ENCODE peak calls at places on chromosomes 6 and 20, in eight cellular contexts. Q is GM06990; V is GM23248; T is IMR-90; M is fibroblast of mammary gland; B is CD8-positive, alpha-beta memory T cell; F is A549; J is HFF-Myc. E is an unnamed sample.

GRCh38 chr20:41734506-41734945 is 116.3 kb upstream of the CHD6 start:
- DNase-seq in M (peak; percentile 48), T (peak; percentile 22), F (peak; percentile 54), Q (no peak), J (peak; percentile 38), V (peak; percentile 55), B (no peak), E (no peak)

GRCh38 chr6:37705239-37706051 is 7.8 kb upstream of the MDGA1 start:
- DNase-seq in M (peak; percentile 85), B (peak; percentile 76), Q (peak; percentile 80), T (peak; percentile 73), F (peak; percentile 77), V (peak; percentile 94), J (peak; percentile 37), E (peak; percentile 88)

GRCh38 chr6:158611600-158612041 is 32.9 kb downstream of the DYNLT1 start:
- DNase-seq in Q (no peak), B (no peak), V (no peak), F (no peak), T (no peak), M (no peak), J (no peak), E (no peak)

GRCh38 chr20:50450961-50451752 is 59.0 kb upstream of the PTPN1 start:
- DNase-seq in T (peak; percentile 46), M (peak; percentile 71), J (no peak), B (peak; percentile 39), F (peak; percentile 57), V (peak; percentile 73), Q (peak; percentile 56), E (no peak)

GRCh38 chr20:6783752-6784725 is 16.6 kb downstream of the BMP2 start:
- DNase-seq in J (no peak), M (no peak), F (no peak), T (no peak), V (peak; percentile 56), B (no peak), Q (no peak), E (no peak)

GRCh38 chr20:46558511-46558959 is 8.1 kb upstream of the OCSTAMP start:
- DNase-seq in T (peak; percentile 98), Q (no peak), M (peak; percentile 96), J (peak; percentile 64), V (peak; percentile 92), B (no peak), F (peak; percentile 73), E (no peak)

GRCh38 chr6:96195272-96195671 is 179.5 kb downstream of the FUT9 start:
- DNase-seq in J (no peak), F (no peak), V (no peak), M (no peak), T (no peak), Q (no peak), B (no peak), E (no peak)

GRCh38 chr6:75084872-75085381 is 120.9 kb downstream of the COL12A1 start:
- DNase-seq in F (no peak), J (no peak), M (no peak), Q (no peak), T (no peak), B (no peak), V (no peak), E (peak; percentile 79)

GRCh38 chr20:11098888-11099287 is 425.1 kb upstream of the JAG1 start:
- DNase-seq in M (no peak), Q (no peak), F (no peak), V (no peak), B (no peak), T (no peak), J (no peak), E (no peak)

GRCh38 chr6:4464638-4465037 is 311.6 kb upstream of the CDYL start:
- DNase-seq in F (no peak), T (no peak), M (no peak), Q (no peak), J (no peak), V (no peak), B (no peak), E (no peak)

GRCh38 chr6:133512410-133513016 is 271.4 kb downstream of the EYA4 start:
- DNase-seq in T (peak; percentile 67), Q (peak; percentile 3), B (no peak), M (peak; percentile 64), F (peak; percentile 53), J (peak; percentile 24), V (peak; percentile 70), E (no peak)

GRCh38 chr20:17849901-17850673 is 118.5 kb downstream of the SNX5 start:
- DNase-seq in V (peak; percentile 99), Q (no peak), B (no peak), M (peak; percentile 99), J (peak; percentile 96), F (peak; percentile 63), T (peak; percentile 99), E (no peak)

GRCh38 chr6:155272353-155273222 is 8.8 kb downstream of the CLDN20 start:
- DNase-seq in F (no peak), Q (no peak), B (no peak), M (peak; percentile 76), T (peak; percentile 35), V (peak; percentile 34), J (no peak), E (no peak)

DNA sequence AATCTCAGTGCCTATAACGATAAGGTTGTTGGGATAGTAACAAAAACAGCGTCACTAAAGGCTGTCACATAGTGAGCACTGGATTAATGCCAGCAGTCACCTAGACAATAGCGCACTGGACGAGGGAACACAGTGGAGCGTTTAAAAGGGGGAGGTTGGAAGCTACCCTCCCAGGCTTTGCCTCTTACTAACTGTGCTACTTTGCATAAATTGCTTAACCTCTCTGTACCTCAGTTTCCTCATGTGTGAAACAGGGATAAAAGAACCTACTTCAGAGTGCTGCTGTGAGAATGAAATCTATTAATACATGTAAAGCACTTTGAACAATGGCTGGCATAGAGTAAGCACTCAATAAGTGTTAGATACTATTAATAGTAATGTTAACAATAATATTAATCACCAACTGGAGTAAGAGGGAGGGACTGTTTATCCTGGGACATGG is 10.5 kb downstream of the BCL2L1 start:
- DNase-seq in B (no peak), J (no peak), T (no peak), V (no peak), Q (no peak), F (no peak), M (no peak), E (no peak)
- H3K4me3 ChIP-seq in B (no peak overlapping the region), J (no peak overlapping the region), T (no peak overlapping the region), V (peak overlapping the region; percentile 69), Q (no peak overlapping the region), F (peak overlapping the region; percentile 20), M (no peak overlapping the region), E (peak overlapping the region; percentile 26)

GRCh38 chr6:84773133-84773430 is 8.7 kb upstream of the TBX18 start:
- DNase-seq in B (no peak), M (no peak), J (no peak), F (peak; percentile 50), Q (no peak), V (peak; percentile 45), T (no peak), E (no peak)
- H3K4me3 ChIP-seq in B (no peak overlapping the region), M (peak overlapping the region; percentile 55), J (peak overlapping the region; percentile 37), F (peak overlapping the region; percentile 53), Q (no peak overlapping the region), V (peak overlapping the region; percentile 68), T (no peak overlapping the region), E (no peak overlapping the region)

GRCh38 chr6:116035616-116036015 is 25.1 kb downstream of the FRK start:
- DNase-seq in Q (no peak), T (no peak), B (no peak), V (no peak), M (no peak), F (no peak), J (no peak), E (no peak)
- H3K4me3 ChIP-seq in Q (no peak overlapping the region), T (no peak overlapping the region), B (no peak overlapping the region), V (no peak overlapping the region), M (no peak overlapping the region), F (peak overlapping the region; percentile 16), J (no peak overlapping the region), E (no peak overlapping the region)

GRCh38 chr6:165973473-165973872 is 194.2 kb downstream of the TBXT start:
- DNase-seq in Q (no peak), J (no peak), F (no peak), M (no peak), V (no peak), B (no peak), T (no peak), E (no peak)

GRCh38 chr6:165978482-165978881 is 189.2 kb downstream of the TBXT start:
- DNase-seq in B (no peak), V (no peak), M (no peak), Q (no peak), J (no peak), F (no peak), T (no peak), E (no peak)

GRCh38 chr6:165974817-165975216 is 192.8 kb downstream of the TBXT start:
- DNase-seq in M (no peak), T (no peak), Q (no peak), B (no peak), J (no peak), V (no peak), F (no peak), E (no peak)

GRCh38 chr6:165972139-165972802 is 195.4 kb downstream of the TBXT start:
- DNase-seq in M (no peak), T (no peak), F (no peak), J (no peak), B (no peak), Q (no peak), V (no peak), E (no peak)

DNA sequence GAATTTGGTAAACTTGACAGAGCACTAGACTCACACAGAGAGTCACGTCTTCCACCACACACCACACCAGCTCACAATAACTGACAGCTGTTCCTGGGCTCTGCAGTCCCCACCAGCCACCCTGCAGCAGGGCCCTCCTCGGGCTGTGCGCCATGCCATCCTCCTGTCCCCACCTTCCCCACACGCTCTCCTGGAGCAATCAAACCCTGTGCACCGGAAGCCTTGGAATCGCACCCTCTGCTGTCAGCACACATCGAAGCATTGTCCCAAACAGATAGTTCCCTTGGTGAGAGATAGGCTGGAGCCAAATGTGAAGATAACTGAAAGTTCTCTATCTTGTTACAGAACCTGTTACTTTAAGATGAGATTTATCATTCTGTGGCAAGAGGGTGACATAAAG is 190.9 kb downstream of the TBXT start:
- DNase-seq in M (no peak), T (no peak), F (no peak), B (no peak), V (no peak), J (no peak), Q (no peak), E (no peak)
- H3K4me3 ChIP-seq in M (no peak overlapping the region), T (no peak overlapping the region), F (no peak overlapping the region), B (no peak overlapping the region), V (no peak overlapping the region), J (no peak overlapping the region), Q (no peak overlapping the region), E (no peak overlapping the region)

DNA sequence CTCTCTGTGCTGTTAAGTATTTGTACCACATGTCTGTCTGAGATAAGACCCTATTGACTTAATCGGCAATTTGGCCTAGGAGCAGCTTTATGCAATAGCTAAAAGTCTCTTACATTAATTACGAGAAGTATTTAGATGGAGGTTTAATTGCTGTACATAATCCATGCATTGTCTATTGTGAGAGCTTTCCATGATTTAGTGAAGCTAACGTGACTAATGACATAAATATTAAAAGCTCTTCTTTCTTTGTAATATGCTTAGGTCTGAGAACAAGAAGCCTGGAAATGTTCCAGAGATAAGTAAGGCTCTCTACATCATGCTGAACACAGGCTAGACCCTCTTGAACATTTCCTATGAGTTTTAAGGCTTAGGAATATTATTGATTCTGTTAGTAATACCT is 32.7 kb upstream of the FAM83B start:
- DNase-seq in M (no peak), Q (no peak), V (no peak), J (no peak), F (no peak), T (peak; percentile 68), B (no peak), E (no peak)
- H3K4me3 ChIP-seq in M (no peak overlapping the region), Q (no peak overlapping the region), V (no peak overlapping the region), J (no peak overlapping the region), F (no peak overlapping the region), T (no peak overlapping the region), B (no peak overlapping the region), E (no peak overlapping the region)